ENCODE peak calls at places on chromosome 2, in seven cellular contexts. One of them, this sample, is unnamed.

GRCh38 chr2:28635251-28635650 is 116.4 kb upstream of the PPP1CB start:
- DNase-seq in epithelial cell of esophagus: no peak
- DNase-seq in activated T-helper 1 cell treated with Interleukin-2 at 50 U/mL for 16 hours: no peak
- DNase-seq in HTR-8/SVneo: no peak
- DNase-seq in activated CD4-positive, alpha-beta T cell treated with anti-CD3 and anti-CD28 coated beads, Interleukin-2, amount 50 U/mL, for 4 hours: no peak
- DNase-seq in T-helper 1 cell: no peak
- DNase-seq in IMR-90: no peak
- DNase-seq in this sample: no peak

GRCh38 chr2:39855856-39856255 is 76.8 kb upstream of the THUMPD2 start:
- DNase-seq in epithelial cell of esophagus: peak
- DNase-seq in activated T-helper 1 cell treated with Interleukin-2 at 50 U/mL for 16 hours: no peak
- DNase-seq in HTR-8/SVneo: no peak
- DNase-seq in activated CD4-positive, alpha-beta T cell treated with anti-CD3 and anti-CD28 coated beads, Interleukin-2, amount 50 U/mL, for 4 hours: no peak
- DNase-seq in T-helper 1 cell: no peak
- DNase-seq in IMR-90: no peak
- DNase-seq in this sample: no peak

GRCh38 chr2:215396595-215397313 is 39.1 kb downstream of the FN1 start:
- DNase-seq in epithelial cell of esophagus: peak
- DNase-seq in activated T-helper 1 cell treated with Interleukin-2 at 50 U/mL for 16 hours: no peak
- DNase-seq in HTR-8/SVneo: peak
- DNase-seq in activated CD4-positive, alpha-beta T cell treated with anti-CD3 and anti-CD28 coated beads, Interleukin-2, amount 50 U/mL, for 4 hours: no peak
- DNase-seq in T-helper 1 cell: no peak
- DNase-seq in IMR-90: peak
- DNase-seq in this sample: no peak

GRCh38 chr2:102147935-102148334 is 5.4 kb downstream of the IL1R1 start:
- DNase-seq in epithelial cell of esophagus: no peak
- DNase-seq in activated T-helper 1 cell treated with Interleukin-2 at 50 U/mL for 16 hours: no peak
- DNase-seq in HTR-8/SVneo: no peak
- DNase-seq in activated CD4-positive, alpha-beta T cell treated with anti-CD3 and anti-CD28 coated beads, Interleukin-2, amount 50 U/mL, for 4 hours: peak
- DNase-seq in T-helper 1 cell: no peak
- DNase-seq in IMR-90: peak
- DNase-seq in this sample: peak

GRCh38 chr2:163191372-163191771 is 352.8 kb upstream of the KCNH7 start:
- DNase-seq in epithelial cell of esophagus: peak
- DNase-seq in activated T-helper 1 cell treated with Interleukin-2 at 50 U/mL for 16 hours: no peak
- DNase-seq in HTR-8/SVneo: peak
- DNase-seq in activated CD4-positive, alpha-beta T cell treated with anti-CD3 and anti-CD28 coated beads, Interleukin-2, amount 50 U/mL, for 4 hours: no peak
- DNase-seq in T-helper 1 cell: no peak
- DNase-seq in IMR-90: peak
- DNase-seq in this sample: no peak

GRCh38 chr2:239692348-239692747 is 291.5 kb upstream of the HDAC4 start:
- DNase-seq in epithelial cell of esophagus: no peak
- DNase-seq in activated T-helper 1 cell treated with Interleukin-2 at 50 U/mL for 16 hours: no peak
- DNase-seq in HTR-8/SVneo: no peak
- DNase-seq in activated CD4-positive, alpha-beta T cell treated with anti-CD3 and anti-CD28 coated beads, Interleukin-2, amount 50 U/mL, for 4 hours: no peak
- DNase-seq in T-helper 1 cell: no peak
- DNase-seq in IMR-90: no peak
- DNase-seq in this sample: no peak

GRCh38 chr2:192940767-192941166 is 746.0 kb upstream of the TMEFF2 start:
- DNase-seq in epithelial cell of esophagus: no peak
- DNase-seq in activated T-helper 1 cell treated with Interleukin-2 at 50 U/mL for 16 hours: no peak
- DNase-seq in HTR-8/SVneo: no peak
- DNase-seq in activated CD4-positive, alpha-beta T cell treated with anti-CD3 and anti-CD28 coated beads, Interleukin-2, amount 50 U/mL, for 4 hours: no peak
- DNase-seq in T-helper 1 cell: no peak
- DNase-seq in IMR-90: no peak
- DNase-seq in this sample: no peak

GRCh38 chr2:56589820-56590219 is 406.0 kb downstream of the CCDC85A start:
- DNase-seq in epithelial cell of esophagus: no peak
- DNase-seq in activated T-helper 1 cell treated with Interleukin-2 at 50 U/mL for 16 hours: no peak
- DNase-seq in HTR-8/SVneo: no peak
- DNase-seq in activated CD4-positive, alpha-beta T cell treated with anti-CD3 and anti-CD28 coated beads, Interleukin-2, amount 50 U/mL, for 4 hours: no peak
- DNase-seq in T-helper 1 cell: no peak
- DNase-seq in IMR-90: no peak
- DNase-seq in this sample: no peak

GRCh38 chr2:111706481-111707001 is 177.5 kb downstream of the ANAPC1 start:
- DNase-seq in epithelial cell of esophagus: no peak
- DNase-seq in activated T-helper 1 cell treated with Interleukin-2 at 50 U/mL for 16 hours: no peak
- DNase-seq in HTR-8/SVneo: no peak
- DNase-seq in activated CD4-positive, alpha-beta T cell treated with anti-CD3 and anti-CD28 coated beads, Interleukin-2, amount 50 U/mL, for 4 hours: no peak
- DNase-seq in T-helper 1 cell: no peak
- DNase-seq in IMR-90: no peak
- DNase-seq in this sample: no peak

GRCh38 chr2:162928356-162928755 is 89.8 kb upstream of the KCNH7 start:
- DNase-seq in epithelial cell of esophagus: peak
- DNase-seq in activated T-helper 1 cell treated with Interleukin-2 at 50 U/mL for 16 hours: no peak
- DNase-seq in HTR-8/SVneo: no peak
- DNase-seq in activated CD4-positive, alpha-beta T cell treated with anti-CD3 and anti-CD28 coated beads, Interleukin-2, amount 50 U/mL, for 4 hours: no peak
- DNase-seq in T-helper 1 cell: no peak
- DNase-seq in IMR-90: no peak
- DNase-seq in this sample: no peak

GRCh38 chr2:99106905-99107304 is 34.6 kb upstream of the C2orf15 start:
- DNase-seq in epithelial cell of esophagus: peak
- DNase-seq in activated T-helper 1 cell treated with Interleukin-2 at 50 U/mL for 16 hours: no peak
- DNase-seq in HTR-8/SVneo: no peak
- DNase-seq in activated CD4-positive, alpha-beta T cell treated with anti-CD3 and anti-CD28 coated beads, Interleukin-2, amount 50 U/mL, for 4 hours: no peak
- DNase-seq in T-helper 1 cell: no peak
- DNase-seq in IMR-90: no peak
- DNase-seq in this sample: no peak

This sample was measured in stimulated activated naive CD4-positive, alpha-beta T cell treated with Interleukin-2 at 50 U/mL for 16 hours.